ENCODE peak calls at places on chromosomes 6 and 20, in five cellular contexts. One of them, this sample, is unnamed.
A peak's percentile ranks its signal among the peaks of the same experiment; 100 is the strongest.

GRCh38 chr6:40671338-40672050 is 84.3 kb upstream of the LRFN2 start:
- DNase-seq in H1: no peak
- DNase-seq in tibial nerve: no peak
- DNase-seq in body of pancreas: peak; percentile 17
- DNase-seq in testis: no peak
- DNase-seq in this sample: no peak

GRCh38 chr6:30541515-30542403 is 14.5 kb downstream of the GNL1 start:
- DNase-seq in testis: peak; percentile 86
- DNase-seq in H1: peak; percentile 57
- DNase-seq in tibial nerve: peak; percentile 56
- DNase-seq in body of pancreas: peak; percentile 81
- DNase-seq in this sample: peak; percentile 88

GRCh38 chr6:40599580-40599979 is 12.4 kb upstream of the LRFN2 start:
- DNase-seq in tibial nerve: no peak
- DNase-seq in testis: peak; percentile 41
- DNase-seq in H1: no peak
- DNase-seq in body of pancreas: peak; percentile 31
- DNase-seq in this sample: no peak

GRCh38 chr20:62269871-62270270 is 31.6 kb downstream of the OSBPL2 start:
- DNase-seq in H1: no peak
- DNase-seq in body of pancreas: no peak
- DNase-seq in tibial nerve: no peak
- DNase-seq in testis: peak; percentile 67
- DNase-seq in this sample: no peak

GRCh38 chr6:166494757-166495486 is 91.6 kb downstream of the RAMACL start:
- DNase-seq in tibial nerve: no peak
- DNase-seq in body of pancreas: no peak
- DNase-seq in testis: peak; percentile 62
- DNase-seq in H1: no peak
- DNase-seq in this sample: no peak

GRCh38 chr6:33117826-33118277 is 42.1 kb downstream of the HLA-DPB1 start:
- DNase-seq in body of pancreas: no peak
- DNase-seq in H1: peak; percentile 27
- DNase-seq in tibial nerve: no peak
- DNase-seq in testis: no peak
- DNase-seq in this sample: no peak

GRCh38 chr6:166307082-166307980 is 861 bp downstream of the PRR18 start:
- DNase-seq in tibial nerve: no peak
- DNase-seq in body of pancreas: peak; percentile 17
- DNase-seq in H1: no peak
- DNase-seq in testis: no peak
- DNase-seq in this sample: no peak

GRCh38 chr6:152270301-152270925 is 366.7 kb downstream of the SYNE1 start:
- DNase-seq in body of pancreas: no peak
- DNase-seq in testis: no peak
- DNase-seq in H1: no peak
- DNase-seq in tibial nerve: no peak
- DNase-seq in this sample: peak; percentile 7

GRCh38 chr6:351867-352289 is 39.7 kb upstream of the IRF4 start:
- DNase-seq in tibial nerve: no peak
- DNase-seq in testis: no peak
- DNase-seq in H1: no peak
- DNase-seq in body of pancreas: no peak
- DNase-seq in this sample: no peak

GRCh38 chr20:63689046-63690000 is 7.1 kb upstream of the TNFRSF6B start:
- DNase-seq in tibial nerve: no peak
- DNase-seq in testis: no peak
- DNase-seq in body of pancreas: no peak
- DNase-seq in H1: no peak
- DNase-seq in this sample: no peak

GRCh38 chr6:31115941-31116560 is 1.5 kb downstream of the PSORS1C1 start:
- DNase-seq in testis: no peak
- DNase-seq in H1: no peak
- DNase-seq in tibial nerve: no peak
- DNase-seq in body of pancreas: no peak
- DNase-seq in this sample: no peak

GRCh38 chr6:75272145-75272840 is 12.3 kb downstream of the TMEM30A start:
- DNase-seq in body of pancreas: no peak
- DNase-seq in testis: no peak
- DNase-seq in H1: no peak
- DNase-seq in tibial nerve: no peak
- DNase-seq in this sample: peak; percentile 50

GRCh38 chr20:13119583-13119982 is 101.5 kb upstream of the ISM1 start:
- DNase-seq in tibial nerve: no peak
- DNase-seq in body of pancreas: peak; percentile 46
- DNase-seq in testis: peak; percentile 44
- DNase-seq in H1: peak; percentile 15
- DNase-seq in this sample: peak; percentile 29

GRCh38 chr6:45590751-45591184 is 213.0 kb upstream of the SUPT3H start:
- DNase-seq in tibial nerve: no peak
- DNase-seq in H1: no peak
- DNase-seq in testis: peak; percentile 51
- DNase-seq in body of pancreas: no peak
- DNase-seq in this sample: no peak

GRCh38 chr6:68169922-68170321 is 465.2 kb upstream of the ADGRB3 start:
- DNase-seq in testis: no peak
- DNase-seq in body of pancreas: no peak
- DNase-seq in H1: no peak
- DNase-seq in tibial nerve: no peak
- DNase-seq in this sample: no peak

GRCh38 chr20:48839518-48839917 is 11.7 kb upstream of the PREX1 start:
- DNase-seq in H1: no peak
- DNase-seq in testis: no peak
- DNase-seq in tibial nerve: no peak
- DNase-seq in body of pancreas: no peak
- DNase-seq in this sample: no peak

GRCh38 chr20:60215786-60216730 is 257.8 kb downstream of the CDH26 start:
- DNase-seq in body of pancreas: no peak
- DNase-seq in H1: no peak
- DNase-seq in testis: no peak
- DNase-seq in tibial nerve: no peak
- DNase-seq in this sample: no peak

GRCh38 chr6:108408453-108408852 is 113.6 kb downstream of the AFG1L start:
- DNase-seq in H1: no peak
- DNase-seq in body of pancreas: peak; percentile 63
- DNase-seq in tibial nerve: no peak
- DNase-seq in testis: no peak
- DNase-seq in this sample: no peak

GRCh38 chr20:25005220-25005619 is 12.7 kb upstream of the APMAP start:
- DNase-seq in body of pancreas: peak; percentile 50
- DNase-seq in H1: no peak
- DNase-seq in tibial nerve: no peak
- DNase-seq in testis: no peak
- DNase-seq in this sample: no peak

GRCh38 chr6:116883005-116883404 is 6.0 kb downstream of the RFX6 start:
- DNase-seq in H1: no peak
- DNase-seq in tibial nerve: no peak
- DNase-seq in testis: no peak
- DNase-seq in body of pancreas: no peak
- DNase-seq in this sample: no peak

GRCh38 chr6:42093582-42094329 is 43.4 kb downstream of the TAF8 start:
- DNase-seq in tibial nerve: no peak
- DNase-seq in H1: no peak
- DNase-seq in testis: peak; percentile 66
- DNase-seq in body of pancreas: peak; percentile 31
- DNase-seq in this sample: peak; percentile 29

GRCh38 chr20:38084425-38084951 is 50.9 kb downstream of the RPRD1B start:
- DNase-seq in tibial nerve: no peak
- DNase-seq in H1: no peak
- DNase-seq in testis: no peak
- DNase-seq in body of pancreas: no peak
- DNase-seq in this sample: peak; percentile 19

GRCh38 chr6:3794092-3794491 is 42.6 kb upstream of the PXDC1 start:
- DNase-seq in tibial nerve: no peak
- DNase-seq in H1: no peak
- DNase-seq in body of pancreas: no peak
- DNase-seq in testis: no peak
- DNase-seq in this sample: no peak

GRCh38 chr20:10250902-10251301 is 32.3 kb downstream of the SNAP25 start:
- DNase-seq in testis: no peak
- DNase-seq in body of pancreas: no peak
- DNase-seq in H1: no peak
- DNase-seq in tibial nerve: no peak
- DNase-seq in this sample: no peak

GRCh38 chr20:21936261-21936660 is 230.8 kb downstream of the PAX1 start:
- DNase-seq in body of pancreas: no peak
- DNase-seq in H1: no peak
- DNase-seq in testis: no peak
- DNase-seq in tibial nerve: no peak
- DNase-seq in this sample: no peak

GRCh38 chr6:63734923-63735322 is 99.3 kb downstream of the PHF3 start:
- DNase-seq in tibial nerve: no peak
- DNase-seq in body of pancreas: no peak
- DNase-seq in testis: no peak
- DNase-seq in H1: no peak
- DNase-seq in this sample: no peak

GRCh38 chr20:9160341-9160740 is 91.5 kb downstream of the PLCB4 start:
- DNase-seq in body of pancreas: no peak
- DNase-seq in H1: no peak
- DNase-seq in testis: no peak
- DNase-seq in tibial nerve: no peak
- DNase-seq in this sample: no peak

GRCh38 chr6:13769655-13770053 is 44.7 kb downstream of the MCUR1 start:
- DNase-seq in tibial nerve: no peak
- DNase-seq in H1: peak; percentile 21
- DNase-seq in testis: peak; percentile 51
- DNase-seq in body of pancreas: no peak
- DNase-seq in this sample: peak; percentile 58

GRCh38 chr6:36042618-36043260 is 15.1 kb downstream of the MAPK14 start:
- DNase-seq in tibial nerve: no peak
- DNase-seq in testis: no peak
- DNase-seq in H1: no peak
- DNase-seq in body of pancreas: no peak
- DNase-seq in this sample: no peak

GRCh38 chr20:21228511-21228910 is 74.6 kb upstream of the XRN2 start:
- DNase-seq in H1: no peak
- DNase-seq in body of pancreas: no peak
- DNase-seq in tibial nerve: no peak
- DNase-seq in testis: no peak
- DNase-seq in this sample: no peak

GRCh38 chr6:149112976-149113375 is 204.5 kb upstream of the TAB2 start:
- DNase-seq in testis: no peak
- DNase-seq in tibial nerve: no peak
- DNase-seq in body of pancreas: no peak
- DNase-seq in H1: no peak
- DNase-seq in this sample: no peak

GRCh38 chr20:4449977-4450715 is 271.6 kb upstream of the PRND start:
- DNase-seq in body of pancreas: no peak
- DNase-seq in H1: no peak
- DNase-seq in testis: peak; percentile 28
- DNase-seq in tibial nerve: no peak
- DNase-seq in this sample: no peak

GRCh38 chr6:122726649-122727048 is 52.9 kb upstream of the FABP7 start:
- DNase-seq in H1: no peak
- DNase-seq in body of pancreas: peak; percentile 21
- DNase-seq in tibial nerve: no peak
- DNase-seq in testis: no peak
- DNase-seq in this sample: peak; percentile 13

GRCh38 chr6:21019614-21020013 is 485.4 kb downstream of the CDKAL1 start:
- DNase-seq in body of pancreas: no peak
- DNase-seq in testis: no peak
- DNase-seq in tibial nerve: no peak
- DNase-seq in H1: no peak
- DNase-seq in this sample: no peak

GRCh38 chr6:21024621-21025020 is 490.4 kb downstream of the CDKAL1 start:
- DNase-seq in testis: no peak
- DNase-seq in body of pancreas: no peak
- DNase-seq in H1: no peak
- DNase-seq in tibial nerve: no peak
- DNase-seq in this sample: no peak

GRCh38 chr6:21026576-21027273 is 492.5 kb downstream of the CDKAL1 start:
- DNase-seq in body of pancreas: no peak
- DNase-seq in H1: no peak
- DNase-seq in tibial nerve: no peak
- DNase-seq in testis: no peak
- DNase-seq in this sample: no peak

GRCh38 chr6:21023210-21023609 is 489.0 kb downstream of the CDKAL1 start:
- DNase-seq in testis: no peak
- DNase-seq in body of pancreas: no peak
- DNase-seq in tibial nerve: no peak
- DNase-seq in H1: no peak
- DNase-seq in this sample: no peak

DNA sequence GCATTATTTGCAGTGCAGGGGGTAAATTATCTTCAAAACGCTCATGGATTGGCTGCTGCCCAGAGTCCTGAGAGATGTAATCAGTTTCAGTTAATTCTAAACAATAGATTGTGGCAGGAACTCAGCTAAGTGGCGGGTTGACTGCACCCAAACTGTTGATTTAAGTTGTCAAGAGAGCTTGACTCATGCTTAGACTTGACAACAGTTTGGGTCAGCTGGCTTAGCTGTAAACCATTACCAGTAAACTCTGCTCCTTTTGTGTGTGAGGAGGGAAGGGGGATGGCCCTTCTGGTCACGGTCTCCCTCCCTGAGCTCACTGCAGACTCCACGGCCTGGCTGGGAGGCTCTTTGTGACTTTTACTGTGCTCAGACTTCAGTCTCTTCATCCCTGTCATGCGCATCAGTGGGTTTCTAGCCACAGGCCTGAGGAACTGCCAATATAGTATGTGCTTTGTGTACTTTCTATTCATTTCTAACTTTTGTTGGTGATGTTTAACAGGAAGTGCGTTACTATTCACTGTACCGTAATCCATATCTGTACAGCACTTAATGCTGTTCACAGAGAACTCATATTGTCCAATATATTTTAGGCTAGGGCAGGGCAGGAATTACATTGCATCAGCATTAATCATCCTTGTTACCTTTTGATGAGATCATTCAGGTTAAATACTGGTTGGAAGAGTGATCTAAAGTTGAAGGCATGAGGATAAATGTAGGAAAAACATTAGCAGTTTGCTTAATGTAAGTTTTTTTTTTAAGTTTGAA is 488.3 kb downstream of the CDKAL1 start:
- DNase-seq in body of pancreas: peak; percentile 63
- DNase-seq in tibial nerve: no peak
- DNase-seq in H1: no peak
- DNase-seq in testis: no peak
- DNase-seq in this sample: no peak
- TF ChIP-seq POLR2A in body of pancreas: no peak
- TF ChIP-seq POLR2A in tibial nerve: no peak
- TF ChIP-seq POLR2A in H1: no peak
- TF ChIP-seq POLR2A in testis: no peak
- TF ChIP-seq POLR2A in this sample: no peak

GRCh38 chr6:156809034-156809433 is 31.9 kb downstream of the ARID1B start:
- DNase-seq in tibial nerve: no peak
- DNase-seq in H1: no peak
- DNase-seq in body of pancreas: peak; percentile 54
- DNase-seq in testis: peak; percentile 70
- DNase-seq in this sample: peak; percentile 31
- TF ChIP-seq POLR2A in tibial nerve: no peak
- TF ChIP-seq POLR2A in H1: no peak
- TF ChIP-seq POLR2A in body of pancreas: no peak
- TF ChIP-seq POLR2A in testis: no peak
- TF ChIP-seq POLR2A in this sample: no peak

GRCh38 chr6:24522090-24522820 is 27.5 kb downstream of the ALDH5A1 start:
- DNase-seq in body of pancreas: peak; percentile 15
- DNase-seq in tibial nerve: no peak
- DNase-seq in testis: no peak
- DNase-seq in H1: no peak
- DNase-seq in this sample: peak; percentile 67
- TF ChIP-seq POLR2A in body of pancreas: no peak
- TF ChIP-seq POLR2A in tibial nerve: no peak
- TF ChIP-seq POLR2A in testis: no peak
- TF ChIP-seq POLR2A in H1: no peak
- TF ChIP-seq POLR2A in this sample: no peak

GRCh38 chr6:83808005-83808404 is 45.2 kb upstream of the RIPPLY2 start:
- DNase-seq in tibial nerve: no peak
- DNase-seq in testis: no peak
- DNase-seq in H1: no peak
- DNase-seq in body of pancreas: no peak
- DNase-seq in this sample: no peak
- TF ChIP-seq POLR2A in tibial nerve: no peak
- TF ChIP-seq POLR2A in testis: no peak
- TF ChIP-seq POLR2A in H1: no peak
- TF ChIP-seq POLR2A in body of pancreas: no peak
- TF ChIP-seq POLR2A in this sample: no peak

This sample was measured in erythroblast.